ENCODE peak calls at places on chromosome 18, in five cellular contexts. O, K, N, L and P are unnamed samples.
A peak's percentile ranks its signal among the peaks of the same experiment; 100 is the strongest.

GRCh38 chr18:45365835-45366234 is 249.4 kb upstream of the SLC14A2 start:
- DNase-seq in O (no peak), K (no peak), N (no peak), L (no peak), P (no peak)

GRCh38 chr18:35610089-35610488 is 28.5 kb downstream of the GALNT1 start:
- DNase-seq in O (no peak), K (peak; percentile 5), N (no peak), L (no peak), P (no peak)

GRCh38 chr18:39841133-39842041 is 2113.6 kb upstream of the PIK3C3 start:
- DNase-seq in O (peak; percentile 47), K (peak; percentile 24), N (no peak), L (peak; percentile 20), P (peak; percentile 77)

GRCh38 chr18:21453512-21453862 is 147.0 kb downstream of the ESCO1 start:
- DNase-seq in O (no peak), K (no peak), N (no peak), L (no peak), P (no peak)

GRCh38 chr18:42030586-42031182 is 75.7 kb downstream of the PIK3C3 start:
- DNase-seq in O (no peak), K (peak; percentile 7), N (no peak), L (no peak), P (no peak)

GRCh38 chr18:26103579-26103978 is 13.2 kb upstream of the SS18 start:
- DNase-seq in O (no peak), K (no peak), N (no peak), L (no peak), P (no peak)

GRCh38 chr18:59954746-59955145 is 55.0 kb downstream of the PMAIP1 start:
- DNase-seq in O (no peak), K (no peak), N (peak; percentile 70), L (no peak), P (no peak)

GRCh38 chr18:78948707-78949106 is 30.9 kb upstream of the SALL3 start:
- DNase-seq in O (no peak), K (no peak), N (no peak), L (no peak), P (no peak)

GRCh38 chr18:7221424-7222155 is 9.3 kb upstream of the LRRC30 start:
- DNase-seq in O (peak; percentile 54), K (peak; percentile 23), N (peak; percentile 44), L (peak; percentile 39), P (peak; percentile 65)

GRCh38 chr18:20971886-20972267 is 139.7 kb downstream of the ROCK1 start:
- DNase-seq in O (no peak), K (peak; percentile 4), N (peak; percentile 17), L (no peak), P (peak; percentile 10)

GRCh38 chr18:12946549-12947354 is 1.1 kb upstream of the SEH1L start:
- DNase-seq in O (peak; percentile 73), K (no peak), N (peak; percentile 39), L (no peak), P (peak; percentile 80)

GRCh38 chr18:60668583-60668982 is 296.0 kb upstream of the MC4R start:
- DNase-seq in O (no peak), K (no peak), N (no peak), L (no peak), P (no peak)